ENCODE peak calls at places on chromosome 3, in nine cellular contexts. One of them, this sample, is unnamed.

GRCh38 chr3:52221563-52222318 is 3.7 kb downstream of the TLR9 start:
- DNase-seq in GM13977: no peak
- DNase-seq in GM19239: no peak
- DNase-seq in lower lobe of right lung: no peak
- DNase-seq in heart right ventricle: peak
- DNase-seq in nephron progenitor cell: no peak
- DNase-seq in dorsolateral prefrontal cortex: peak
- DNase-seq in SW 1271: no peak
- DNase-seq in GM12865: no peak
- DNase-seq in this sample: no peak

GRCh38 chr3:65284971-65285370 is 597.2 kb upstream of the ADAMTS9 start:
- DNase-seq in GM13977: no peak
- DNase-seq in GM19239: no peak
- DNase-seq in lower lobe of right lung: no peak
- DNase-seq in heart right ventricle: no peak
- DNase-seq in nephron progenitor cell: no peak
- DNase-seq in dorsolateral prefrontal cortex: no peak
- DNase-seq in SW 1271: no peak
- DNase-seq in GM12865: no peak
- DNase-seq in this sample: no peak

GRCh38 chr3:155131104-155131503 is 51.0 kb downstream of the MME start:
- DNase-seq in GM13977: peak
- DNase-seq in GM19239: no peak
- DNase-seq in lower lobe of right lung: no peak
- DNase-seq in heart right ventricle: peak
- DNase-seq in nephron progenitor cell: no peak
- DNase-seq in dorsolateral prefrontal cortex: no peak
- DNase-seq in SW 1271: no peak
- DNase-seq in GM12865: peak
- DNase-seq in this sample: no peak

GRCh38 chr3:15823092-15823491 is 25.3 kb upstream of the ANKRD28 start:
- DNase-seq in GM13977: no peak
- DNase-seq in GM19239: no peak
- DNase-seq in lower lobe of right lung: no peak
- DNase-seq in heart right ventricle: no peak
- DNase-seq in nephron progenitor cell: peak
- DNase-seq in dorsolateral prefrontal cortex: no peak
- DNase-seq in SW 1271: no peak
- DNase-seq in GM12865: no peak
- DNase-seq in this sample: no peak

GRCh38 chr3:123951522-123952447 is 9.2 kb downstream of the CCDC14 start:
- DNase-seq in GM13977: no peak
- DNase-seq in GM19239: no peak
- DNase-seq in lower lobe of right lung: no peak
- DNase-seq in heart right ventricle: no peak
- DNase-seq in nephron progenitor cell: no peak
- DNase-seq in dorsolateral prefrontal cortex: no peak
- DNase-seq in SW 1271: no peak
- DNase-seq in GM12865: no peak
- DNase-seq in this sample: no peak

GRCh38 chr3:42988566-42988965 is 9.5 kb downstream of the GASK1A start:
- DNase-seq in GM13977: no peak
- DNase-seq in GM19239: no peak
- DNase-seq in lower lobe of right lung: no peak
- DNase-seq in heart right ventricle: no peak
- DNase-seq in nephron progenitor cell: no peak
- DNase-seq in dorsolateral prefrontal cortex: no peak
- DNase-seq in SW 1271: no peak
- DNase-seq in GM12865: no peak
- DNase-seq in this sample: no peak

GRCh38 chr3:26622634-26623408 is at the start of gene LRRC3B:
- DNase-seq in GM13977: no peak
- DNase-seq in GM19239: no peak
- DNase-seq in lower lobe of right lung: peak
- DNase-seq in heart right ventricle: no peak
- DNase-seq in nephron progenitor cell: peak
- DNase-seq in dorsolateral prefrontal cortex: peak
- DNase-seq in SW 1271: no peak
- DNase-seq in GM12865: no peak
- DNase-seq in this sample: peak

GRCh38 chr3:27596334-27596841 is 112.2 kb upstream of the SLC4A7 start:
- DNase-seq in GM13977: peak
- DNase-seq in GM19239: no peak
- DNase-seq in lower lobe of right lung: no peak
- DNase-seq in heart right ventricle: no peak
- DNase-seq in nephron progenitor cell: no peak
- DNase-seq in dorsolateral prefrontal cortex: no peak
- DNase-seq in SW 1271: no peak
- DNase-seq in GM12865: peak
- DNase-seq in this sample: no peak

GRCh38 chr3:128950223-128950938 is 43.5 kb downstream of the CFAP92 start:
- DNase-seq in GM13977: no peak
- DNase-seq in GM19239: no peak
- DNase-seq in lower lobe of right lung: no peak
- DNase-seq in heart right ventricle: no peak
- DNase-seq in nephron progenitor cell: peak
- DNase-seq in dorsolateral prefrontal cortex: no peak
- DNase-seq in SW 1271: peak
- DNase-seq in GM12865: peak
- DNase-seq in this sample: peak

GRCh38 chr3:12875857-12876451 is 34.6 kb upstream of the RPL32 start:
- DNase-seq in GM13977: no peak
- DNase-seq in GM19239: no peak
- DNase-seq in lower lobe of right lung: peak
- DNase-seq in heart right ventricle: no peak
- DNase-seq in nephron progenitor cell: peak
- DNase-seq in dorsolateral prefrontal cortex: no peak
- DNase-seq in SW 1271: no peak
- DNase-seq in GM12865: peak
- DNase-seq in this sample: peak

GRCh38 chr3:65672876-65673815 is 365.6 kb downstream of the MAGI1 start:
- DNase-seq in GM13977: no peak
- DNase-seq in GM19239: peak
- DNase-seq in lower lobe of right lung: peak
- DNase-seq in heart right ventricle: peak
- DNase-seq in nephron progenitor cell: peak
- DNase-seq in dorsolateral prefrontal cortex: peak
- DNase-seq in SW 1271: peak
- DNase-seq in GM12865: peak
- DNase-seq in this sample: peak

GRCh38 chr3:127004641-127005397 is 21.9 kb downstream of the PLXNA1 start:
- DNase-seq in GM13977: no peak
- DNase-seq in GM19239: no peak
- DNase-seq in lower lobe of right lung: no peak
- DNase-seq in heart right ventricle: no peak
- DNase-seq in nephron progenitor cell: no peak
- DNase-seq in dorsolateral prefrontal cortex: no peak
- DNase-seq in SW 1271: no peak
- DNase-seq in GM12865: no peak
- DNase-seq in this sample: no peak

GRCh38 chr3:42665050-42665878 is 11.8 kb downstream of the ZBTB47 start:
- DNase-seq in GM13977: peak
- DNase-seq in GM19239: no peak
- DNase-seq in lower lobe of right lung: no peak
- DNase-seq in heart right ventricle: no peak
- DNase-seq in nephron progenitor cell: no peak
- DNase-seq in dorsolateral prefrontal cortex: no peak
- DNase-seq in SW 1271: no peak
- DNase-seq in GM12865: no peak
- DNase-seq in this sample: no peak

GRCh38 chr3:183490653-183491052 is 62.2 kb upstream of the MCF2L2 start:
- DNase-seq in GM13977: no peak
- DNase-seq in GM19239: no peak
- DNase-seq in lower lobe of right lung: no peak
- DNase-seq in heart right ventricle: no peak
- DNase-seq in nephron progenitor cell: no peak
- DNase-seq in dorsolateral prefrontal cortex: no peak
- DNase-seq in SW 1271: no peak
- DNase-seq in GM12865: no peak
- DNase-seq in this sample: peak

GRCh38 chr3:112074006-112074405 is 12.2 kb upstream of the C3orf52 start:
- DNase-seq in GM13977: no peak
- DNase-seq in GM19239: no peak
- DNase-seq in lower lobe of right lung: no peak
- DNase-seq in heart right ventricle: no peak
- DNase-seq in nephron progenitor cell: no peak
- DNase-seq in dorsolateral prefrontal cortex: no peak
- DNase-seq in SW 1271: no peak
- DNase-seq in GM12865: no peak
- DNase-seq in this sample: no peak

GRCh38 chr3:113147608-113148306 is 63.6 kb upstream of the BOC start:
- DNase-seq in GM13977: no peak
- DNase-seq in GM19239: no peak
- DNase-seq in lower lobe of right lung: no peak
- DNase-seq in heart right ventricle: peak
- DNase-seq in nephron progenitor cell: no peak
- DNase-seq in dorsolateral prefrontal cortex: no peak
- DNase-seq in SW 1271: no peak
- DNase-seq in GM12865: no peak
- DNase-seq in this sample: no peak

GRCh38 chr3:190092250-190092649 is 28.4 kb downstream of the P3H2 start:
- DNase-seq in GM13977: no peak
- DNase-seq in GM19239: no peak
- DNase-seq in lower lobe of right lung: no peak
- DNase-seq in heart right ventricle: no peak
- DNase-seq in nephron progenitor cell: no peak
- DNase-seq in dorsolateral prefrontal cortex: no peak
- DNase-seq in SW 1271: peak
- DNase-seq in GM12865: peak
- DNase-seq in this sample: no peak

GRCh38 chr3:123330441-123330991 is 118.4 kb downstream of the ADCY5 start:
- DNase-seq in GM13977: no peak
- DNase-seq in GM19239: no peak
- DNase-seq in lower lobe of right lung: peak
- DNase-seq in heart right ventricle: peak
- DNase-seq in nephron progenitor cell: no peak
- DNase-seq in dorsolateral prefrontal cortex: no peak
- DNase-seq in SW 1271: no peak
- DNase-seq in GM12865: no peak
- DNase-seq in this sample: no peak

This sample was measured in iPS-NIHi11.